ENCODE peak calls at places on chromosomes 11 and 22, in seven cellular contexts. L is stimulated activated CD4-positive, alpha-beta T cell treated with anti-CD3 and anti-CD28 coated beads, Interleukin-4, amount 100 ng/mL, for 48 hours; Q is left ventricle myocardium inferior; T is T-helper 2 cell; S is retinal pigment epithelial cell; E is testis; B is NCI-H2227 treated with DMSO at 0.1 percent for 48 hours. N is an unnamed sample.

GRCh38 chr22:20751185-20751851 is 22.6 kb upstream of the SERPIND1 start:
- DNase-seq in S (no peak), B (no peak), Q (no peak), E (no peak), T (no peak), L (no peak), N (peak; percentile 70)

GRCh38 chr11:34161812-34162506 is 56.5 kb downstream of the NAT10 start:
- DNase-seq in S (no peak), Q (no peak), T (no peak), E (no peak), L (peak; percentile 20), B (no peak), N (no peak)

GRCh38 chr11:76606102-76606793 is 64.3 kb downstream of the LRRC32 start:
- DNase-seq in S (no peak), L (no peak), E (peak; percentile 66), B (no peak), Q (peak; percentile 51), T (no peak), N (no peak)

GRCh38 chr22:22800716-22801115 is 86.9 kb upstream of the IGLL5 start:
- DNase-seq in S (no peak), E (no peak), B (no peak), Q (no peak), T (no peak), L (no peak), N (no peak)

GRCh38 chr11:115215694-115216615 is 288.3 kb downstream of the CADM1 start:
- DNase-seq in Q (no peak), L (no peak), S (no peak), T (no peak), B (peak; percentile 71), E (no peak), N (peak; percentile 25)

GRCh38 chr11:102400603-102401002 is 52.0 kb downstream of the TMEM123 start:
- DNase-seq in T (no peak), Q (no peak), B (no peak), E (no peak), L (no peak), S (no peak), N (no peak)

GRCh38 chr11:123523539-123523938 is 93.5 kb downstream of the GRAMD1B start:
- DNase-seq in Q (no peak), B (no peak), T (no peak), S (no peak), L (no peak), E (no peak), N (no peak)

GRCh38 chr11:14577290-14577689 is 57.1 kb upstream of the PSMA1 start:
- DNase-seq in E (no peak), Q (no peak), L (no peak), T (no peak), S (no peak), B (no peak), N (no peak)

GRCh38 chr11:93392862-93393261 is 62.3 kb downstream of the DEUP1 start:
- DNase-seq in S (no peak), Q (no peak), L (no peak), T (no peak), E (no peak), B (no peak), N (no peak)

GRCh38 chr11:118592616-118593367 is 14.6 kb upstream of the PHLDB1 start:
- DNase-seq in S (no peak), B (no peak), E (no peak), Q (no peak), T (no peak), L (no peak), N (no peak)

GRCh38 chr11:43392713-43393112 is 34.0 kb downstream of the TTC17 start:
- DNase-seq in E (no peak), S (no peak), B (no peak), T (no peak), Q (no peak), L (no peak), N (no peak)

GRCh38 chr11:118530180-118530682 is 761 bp upstream of the TMEM25 start:
- DNase-seq in Q (no peak), L (no peak), S (no peak), B (peak; percentile 16), E (peak; percentile 31), T (no peak), N (no peak)

GRCh38 chr11:128039140-128040021 is 548.0 kb downstream of the ETS1 start:
- DNase-seq in L (peak; percentile 54), Q (no peak), T (peak; percentile 67), E (no peak), B (no peak), S (no peak), N (no peak)

GRCh38 chr11:95659088-95659487 is 130.5 kb downstream of the FAM76B start:
- DNase-seq in T (no peak), L (no peak), S (no peak), Q (no peak), E (no peak), B (no peak), N (no peak)

GRCh38 chr11:109184376-109184775 is 237.6 kb upstream of the C11orf87 start:
- DNase-seq in E (no peak), B (no peak), S (no peak), L (no peak), Q (no peak), T (no peak), N (no peak)

GRCh38 chr11:69374110-69374981 is 80.4 kb downstream of the MYEOV start:
- DNase-seq in T (no peak), L (no peak), B (no peak), E (peak; percentile 8), Q (peak; percentile 12), S (no peak), N (no peak)

GRCh38 chr22:26367402-26368245 is 61.4 kb upstream of the ASPHD2 start:
- DNase-seq in T (peak; percentile 39), S (no peak), Q (no peak), L (peak; percentile 60), B (peak; percentile 4), E (peak; percentile 67), N (peak; percentile 74)

GRCh38 chr11:116172156-116172555 is 600.6 kb downstream of the BUD13 start:
- DNase-seq in B (no peak), L (no peak), T (no peak), S (no peak), E (no peak), Q (no peak), N (no peak)

GRCh38 chr22:33850227-33850626 is 70.0 kb downstream of the LARGE1 start:
- DNase-seq in B (no peak), T (no peak), Q (no peak), E (no peak), S (no peak), L (no peak), N (no peak)